ENCODE peak calls at places on chromosomes 7 and 10, in four cellular contexts. Y, R, N and L are unnamed samples.

GRCh38 chr10:116828121-116828520 is 21.2 kb upstream of the ENO4 start:
- DNase-seq in Y (no peak), R (no peak), N (no peak), L (no peak)

GRCh38 chr7:98681951-98682350 is 64.9 kb downstream of the NPTX2 start:
- DNase-seq in Y (no peak), R (no peak), N (no peak), L (no peak)

GRCh38 chr7:13989138-13989943 is at the start of gene ETV1:
- DNase-seq in Y (peak), R (peak), N (peak), L (peak)

GRCh38 chr7:107857541-107857912 is 33.5 kb upstream of the DLD start:
- DNase-seq in Y (peak), R (no peak), N (no peak), L (no peak)

GRCh38 chr7:75762350-75762917 is 9.6 kb downstream of the CCL26 start:
- DNase-seq in Y (peak), R (no peak), N (no peak), L (no peak)

GRCh38 chr10:11856678-11857077 is 33.5 kb downstream of the PROSER2 start:
- DNase-seq in Y (no peak), R (no peak), N (no peak), L (no peak)

GRCh38 chr10:32942081-32942480 is 15.9 kb downstream of the ITGB1 start:
- DNase-seq in Y (no peak), R (no peak), N (no peak), L (no peak)

GRCh38 chr10:78432582-78432981 is 398.9 kb downstream of the RPS24 start:
- DNase-seq in Y (no peak), R (no peak), N (no peak), L (no peak)

GRCh38 chr10:60808031-60808430 is 29.8 kb downstream of the CDK1 start:
- DNase-seq in Y (no peak), R (no peak), N (no peak), L (no peak)

GRCh38 chr10:17665742-17666141 is 21.8 kb downstream of the STAM start:
- DNase-seq in Y (peak), R (no peak), N (no peak), L (no peak)

GRCh38 chr10:68423522-68423921 is 16.4 kb upstream of the RUFY2 start:
- DNase-seq in Y (no peak), R (no peak), N (no peak), L (no peak)

GRCh38 chr10:86262671-86263165 is 103.9 kb downstream of the GRID1 start:
- DNase-seq in Y (no peak), R (no peak), N (no peak), L (no peak)

GRCh38 chr10:132808568-132809236 is 22.8 kb upstream of the NKX6-2 start:
- DNase-seq in Y (no peak), R (no peak), N (no peak), L (no peak)

GRCh38 chr10:68315582-68315981 is 16.3 kb upstream of the HNRNPH3 start:
- DNase-seq in Y (no peak), R (no peak), N (no peak), L (no peak)

GRCh38 chr10:124869941-124870340 is 68.3 kb downstream of the ABRAXAS2 start:
- DNase-seq in Y (no peak), R (no peak), N (no peak), L (no peak)

GRCh38 chr7:36088966-36089365 is 64.1 kb upstream of the EEPD1 start:
- DNase-seq in Y (no peak), R (no peak), N (no peak), L (no peak)

GRCh38 chr10:76902949-76903348 is 734.7 kb downstream of the KCNMA1 start:
- DNase-seq in Y (peak), R (peak), N (peak), L (no peak)

GRCh38 chr7:66847879-66848810 is 72.9 kb upstream of the TMEM248 start:
- DNase-seq in Y (peak), R (peak), N (no peak), L (no peak)

GRCh38 chr7:127794551-127794950 is 142.6 kb downstream of the SND1 start:
- DNase-seq in Y (no peak), R (no peak), N (no peak), L (no peak)

GRCh38 chr10:124642076-124642710 is 102.0 kb downstream of the FAM53B start:
- DNase-seq in Y (no peak), R (no peak), N (peak), L (peak)

GRCh38 chr7:140625908-140626868 is 14.4 kb downstream of the DENND2A start:
- DNase-seq in Y (peak), R (peak), N (peak), L (no peak)